ENCODE peak calls at places on chromosomes 12 and 14, in four cellular contexts. F is GM23248, Z is transverse colon, R is thyroid gland. O is an unnamed sample.

GRCh38 chr12:68236421-68237059 is 10.9 kb upstream of the IL26 start:
- DNase-seq in R (no peak), Z (no peak), F (peak), O (no peak)

GRCh38 chr14:36915089-36915488 is 253.4 kb downstream of the PAX9 start:
- DNase-seq in Z (no peak), R (no peak), F (no peak), O (no peak)

GRCh38 chr12:80939231-80939950 is 1.7 kb upstream of the LIN7A start:
- DNase-seq in Z (no peak), F (no peak), R (no peak), O (no peak)

GRCh38 chr14:28651148-28651547 is 115.4 kb upstream of the FOXG1 start:
- DNase-seq in Z (no peak), R (no peak), F (peak), O (no peak)

GRCh38 chr12:1122803-1123202 is 131.8 kb downstream of the ERC1 start:
- DNase-seq in F (no peak), R (no peak), Z (no peak), O (no peak)

GRCh38 chr12:119258149-119258548 is 76.4 kb upstream of the CCDC60 start:
- DNase-seq in R (peak), Z (no peak), F (no peak), O (no peak)

GRCh38 chr12:129393357-129393937 is 510.4 kb downstream of the TMEM132D start:
- DNase-seq in R (no peak), Z (no peak), F (no peak), O (no peak)

GRCh38 chr14:64680013-64680674 is 24.1 kb upstream of the PLEKHG3 start:
- DNase-seq in R (peak), F (peak), Z (peak), O (no peak)

GRCh38 chr12:1919763-1920162 is 1.3 kb upstream of the CACNA2D4 start:
- DNase-seq in Z (no peak), R (no peak), F (no peak), O (no peak)

GRCh38 chr12:87425942-87426554 is 603.2 kb downstream of the C12orf50 start:
- DNase-seq in Z (no peak), R (no peak), F (no peak), O (no peak)

GRCh38 chr14:98477935-98478334 is 794.1 kb downstream of the BCL11B start:
- DNase-seq in F (no peak), R (no peak), Z (no peak), O (no peak)

GRCh38 chr12:11762723-11763326 is 113.4 kb downstream of the ETV6 start:
- DNase-seq in Z (no peak), R (peak), F (peak), O (no peak)

GRCh38 chr14:79809849-79810612 is 401.3 kb downstream of the DIO2 start:
- DNase-seq in Z (peak), R (peak), F (peak), O (no peak)

GRCh38 chr12:6963016-6963731 is 7.3 kb downstream of the PHB2 start:
- DNase-seq in R (peak), F (no peak), Z (peak), O (no peak)

GRCh38 chr14:68409355-68409754 is 383.5 kb downstream of the ZFP36L1 start:
- DNase-seq in R (no peak), Z (no peak), F (no peak), O (no peak)

GRCh38 chr12:12586879-12587675 is 24.4 kb upstream of the DUSP16 start:
- DNase-seq in F (no peak), R (no peak), Z (peak), O (no peak)

GRCh38 chr12:109069307-109070231 is 17.2 kb downstream of the USP30 start:
- DNase-seq in Z (peak), F (no peak), R (no peak), O (no peak)

GRCh38 chr12:131917711-131918306 is 11.3 kb upstream of the PUS1 start:
- DNase-seq in Z (no peak), R (no peak), F (no peak), O (no peak)
- H3K27ac ChIP-seq in Z (no peak), R (no peak), F (no peak), O (no peak)

GRCh38 chr12:56161677-56162351 is 3.7 kb downstream of the MYL6 start:
- DNase-seq in Z (no peak), R (no peak), F (peak), O (no peak)
- H3K27ac ChIP-seq in Z (peak), R (peak), F (peak), O (no peak)

GRCh38 chr12:124507188-124508109 is 60.0 kb downstream of the NCOR2 start:
- DNase-seq in F (peak), Z (no peak), R (no peak), O (no peak)

GRCh38 chr12:124506145-124506831 is 61.1 kb downstream of the NCOR2 start:
- DNase-seq in R (peak), Z (peak), F (peak), O (no peak)

GRCh38 chr12:124508323-124509096 is 58.9 kb downstream of the NCOR2 start:
- DNase-seq in R (no peak), F (peak), Z (no peak), O (no peak)

GRCh38 chr12:124505001-124505818 is 62.2 kb downstream of the NCOR2 start:
- DNase-seq in R (no peak), F (no peak), Z (no peak), O (no peak)

DNA sequence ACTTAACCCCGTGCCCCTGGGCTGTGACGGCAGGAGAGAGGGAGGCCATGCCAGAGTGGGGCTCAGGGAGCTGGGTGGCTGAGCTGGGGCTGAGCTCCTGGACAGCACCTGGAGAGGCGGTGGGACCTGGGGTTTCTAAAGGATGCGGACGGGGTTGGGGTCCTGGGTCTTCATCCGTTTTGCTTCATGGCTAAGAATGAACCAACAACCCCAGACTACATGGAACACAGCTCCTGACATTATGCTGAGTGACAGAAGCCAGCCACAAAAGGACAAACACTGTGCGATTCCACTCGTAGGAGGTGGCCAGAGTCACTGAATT is 60.6 kb downstream of the NCOR2 start:
- DNase-seq in R (no peak), F (no peak), Z (no peak), O (no peak)
- H3K27ac ChIP-seq in R (peak), F (peak), Z (peak), O (no peak)

GRCh38 chr12:113241191-113242017 is 20.1 kb downstream of the TPCN1 start:
- DNase-seq in R (peak), F (peak), Z (peak), O (no peak)

GRCh38 chr12:113239811-113240331 is 18.6 kb downstream of the TPCN1 start:
- DNase-seq in Z (peak), R (peak), F (no peak), O (no peak)

GRCh38 chr12:113240395-113240794 is 19.1 kb downstream of the TPCN1 start:
- DNase-seq in F (no peak), Z (no peak), R (peak), O (no peak)

GRCh38 chr12:113242560-113242959 is 21.3 kb downstream of the TPCN1 start:
- DNase-seq in F (no peak), R (peak), Z (no peak), O (no peak)

DNA sequence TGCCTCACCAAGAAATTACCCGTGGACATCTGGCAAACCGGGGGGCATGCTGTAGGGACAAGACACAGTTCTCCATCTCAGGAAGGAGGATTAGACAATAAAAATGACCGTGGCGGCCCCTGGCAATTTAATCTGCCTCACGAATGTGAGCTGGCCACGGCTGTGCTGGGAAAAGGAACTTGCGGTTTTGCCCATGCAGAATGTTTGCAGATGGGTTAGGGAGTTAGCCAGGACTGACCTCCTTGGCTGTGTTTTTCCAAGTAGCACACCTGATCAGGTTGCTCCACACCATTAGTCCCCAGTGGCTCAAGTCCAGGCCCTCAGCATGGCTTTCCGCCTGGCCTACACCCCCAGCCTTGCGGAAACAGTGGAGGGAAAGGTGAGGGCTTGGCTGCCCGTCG is 20.8 kb downstream of the TPCN1 start:
- DNase-seq in F (peak), R (peak), Z (peak), O (no peak)
- H3K27ac ChIP-seq in F (peak), R (peak), Z (peak), O (peak)

DNA sequence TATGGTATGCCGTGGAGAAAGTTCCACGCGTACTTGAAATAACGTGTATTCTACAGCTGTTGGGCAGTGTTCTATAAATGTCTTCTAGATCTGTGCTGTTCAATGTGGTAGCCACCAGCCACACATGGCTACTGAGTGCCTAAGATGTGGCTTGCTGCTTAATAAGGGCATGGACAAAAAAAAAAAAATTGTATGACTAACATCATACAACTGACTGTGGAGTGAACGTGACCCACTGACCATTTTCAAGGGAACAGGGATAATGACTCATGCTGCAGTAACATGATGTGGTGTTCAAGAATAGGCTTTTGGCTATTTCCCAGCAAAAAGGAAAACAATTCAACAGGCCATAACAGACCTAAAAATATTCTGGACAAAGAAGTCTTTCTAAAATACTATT is 13.0 kb downstream of the ATG14 start:
- DNase-seq in R (no peak), Z (no peak), F (peak), O (no peak)
- H3K27ac ChIP-seq in R (peak), Z (no peak), F (peak), O (no peak)

O was measured in caudate nucleus.